ENCODE peak calls at places on chromosome 7, in four cellular contexts. L, O, T and B are unnamed samples.

GRCh38 chr7:33773053-33773452 is 132.3 kb upstream of the BMPER start:
- DNase-seq in L (no peak), T (peak; percentile 59), O (no peak), B (no peak)

GRCh38 chr7:42217053-42217452 is 20.0 kb downstream of the GLI3 start:
- DNase-seq in T (peak; percentile 36), O (no peak), L (peak; percentile 69), B (no peak)

GRCh38 chr7:53504914-53505313 is 469.5 kb downstream of the POM121L12 start:
- DNase-seq in O (no peak), T (no peak), L (no peak), B (no peak)

GRCh38 chr7:85186521-85187241 is at the start of gene SEMA3D:
- DNase-seq in L (peak; percentile 87), T (peak; percentile 88), O (peak; percentile 31), B (peak; percentile 87)

GRCh38 chr7:44072364-44073231 is 7.2 kb upstream of the PGAM2 start:
- DNase-seq in L (peak; percentile 69), O (peak; percentile 89), T (peak; percentile 90), B (peak; percentile 57)

GRCh38 chr7:27697861-27698430 is 35.3 kb upstream of the HIBADH start:
- DNase-seq in T (no peak), L (no peak), O (peak; percentile 78), B (peak; percentile 89)

GRCh38 chr7:26166681-26167266 is 14.8 kb downstream of the NFE2L3 start:
- DNase-seq in L (no peak), T (no peak), O (no peak), B (peak; percentile 33)

GRCh38 chr7:55191926-55192692 is 173.0 kb upstream of the LANCL2 start:
- DNase-seq in L (no peak), T (no peak), O (no peak), B (no peak)

GRCh38 chr7:150851497-150852370 is 583 bp upstream of the AOC1 start:
- DNase-seq in O (no peak), L (no peak), T (no peak), B (peak; percentile 7)

GRCh38 chr7:23533160-23533559 is 1.4 kb upstream of the TRA2A start:
- DNase-seq in L (no peak), T (no peak), O (peak; percentile 66), B (no peak)

GRCh38 chr7:95441042-95441823 is 6.4 kb upstream of the PON2 start:
- DNase-seq in L (no peak), T (no peak), O (no peak), B (no peak)

GRCh38 chr7:133635541-133635940 is 382.7 kb downstream of the EXOC4 start:
- DNase-seq in T (no peak), L (no peak), O (no peak), B (no peak)

GRCh38 chr7:77419102-77419501 is 3.0 kb upstream of the GSAP start:
- DNase-seq in T (no peak), L (no peak), O (no peak), B (no peak)

GRCh38 chr7:149854611-149855367 is 16.6 kb downstream of the ZNF862 start:
- DNase-seq in O (no peak), T (peak; percentile 61), L (peak; percentile 27), B (no peak)

GRCh38 chr7:106737202-106737562 is 76.2 kb upstream of the CCDC71L start:
- DNase-seq in T (peak; percentile 61), L (no peak), O (peak; percentile 60), B (no peak)

GRCh38 chr7:66877577-66878300 is 43.3 kb upstream of the TMEM248 start:
- DNase-seq in O (peak; percentile 23), T (peak; percentile 17), L (no peak), B (peak; percentile 87)

GRCh38 chr7:158407581-158408331 is 179.9 kb downstream of the PTPRN2 start:
- DNase-seq in L (no peak), T (peak; percentile 34), O (peak; percentile 71), B (peak; percentile 55)

GRCh38 chr7:41882745-41883527 is 180.0 kb upstream of the INHBA start:
- DNase-seq in O (no peak), L (no peak), T (no peak), B (no peak)

GRCh38 chr7:148912151-148912550 is 28.1 kb upstream of the EZH2 start:
- DNase-seq in L (no peak), T (no peak), O (no peak), B (no peak)

GRCh38 chr7:144525956-144526355 is 122.5 kb upstream of the NOBOX start:
- DNase-seq in T (no peak), L (no peak), O (no peak), B (no peak)

GRCh38 chr7:100011516-100011915 is 3.9 kb upstream of the ZKSCAN1 start:
- DNase-seq in O (no peak), L (no peak), T (no peak), B (no peak)

GRCh38 chr7:4470246-4470645 is 211.8 kb upstream of the FOXK1 start:
- DNase-seq in O (no peak), L (peak; percentile 26), T (no peak), B (no peak)

GRCh38 chr7:51311166-51311565 is 5.4 kb downstream of the COBL start:
- DNase-seq in O (no peak), L (no peak), T (no peak), B (no peak)

GRCh38 chr7:30660331-30661255 is 21.7 kb downstream of the CRHR2 start:
- DNase-seq in O (no peak), L (no peak), T (no peak), B (no peak)

GRCh38 chr7:139657749-139658148 is 120.0 kb downstream of the HIPK2 start:
- DNase-seq in T (no peak), L (no peak), O (no peak), B (no peak)

GRCh38 chr7:98073047-98073446 is 33.6 kb upstream of the LMTK2 start:
- DNase-seq in T (no peak), O (no peak), L (no peak), B (no peak)

GRCh38 chr7:33807779-33808482 is 97.4 kb upstream of the BMPER start:
- DNase-seq in L (peak; percentile 30), T (peak; percentile 82), O (peak; percentile 34), B (no peak)

GRCh38 chr7:92904292-92905131 is 68.1 kb upstream of the CDK6 start:
- DNase-seq in L (no peak), O (peak; percentile 35), T (peak; percentile 96), B (peak; percentile 81)

GRCh38 chr7:105202561-105203130 is 186.1 kb downstream of the SRPK2 start:
- DNase-seq in O (no peak), L (no peak), T (peak; percentile 36), B (no peak)